ENCODE peak calls at places on chromosomes 3 and 15, in ten cellular contexts. One of them, this sample, is unnamed.

GRCh38 chr3:138127636-138128365 is 4.4 kb downstream of the A4GNT start:
- DNase-seq in T47D: no peak
- DNase-seq in hepatic stellate cell: no peak
- DNase-seq in fibroblast of the aortic adventitia: no peak
- DNase-seq in activated CD8-positive, alpha-beta memory T cell treated with anti-CD3 and anti-CD28 coated beads for 24 hours: no peak
- DNase-seq in B cell: no peak
- DNase-seq in cardiac fibroblast: no peak
- DNase-seq in Jurkat, Clone E6-1: no peak
- DNase-seq in memory B cell: no peak
- DNase-seq in CD8-positive, alpha-beta T cell: no peak
- DNase-seq in this sample: no peak

GRCh38 chr3:59540241-59540640 is 490.4 kb upstream of the CFAP20DC start:
- DNase-seq in T47D: no peak
- DNase-seq in hepatic stellate cell: no peak
- DNase-seq in fibroblast of the aortic adventitia: peak
- DNase-seq in activated CD8-positive, alpha-beta memory T cell treated with anti-CD3 and anti-CD28 coated beads for 24 hours: no peak
- DNase-seq in B cell: no peak
- DNase-seq in cardiac fibroblast: no peak
- DNase-seq in Jurkat, Clone E6-1: no peak
- DNase-seq in memory B cell: no peak
- DNase-seq in CD8-positive, alpha-beta T cell: no peak
- DNase-seq in this sample: peak

GRCh38 chr3:154252759-154253638 is 71.3 kb downstream of the DHX36 start:
- DNase-seq in T47D: peak
- DNase-seq in hepatic stellate cell: peak
- DNase-seq in fibroblast of the aortic adventitia: peak
- DNase-seq in activated CD8-positive, alpha-beta memory T cell treated with anti-CD3 and anti-CD28 coated beads for 24 hours: peak
- DNase-seq in B cell: peak
- DNase-seq in cardiac fibroblast: peak
- DNase-seq in Jurkat, Clone E6-1: peak
- DNase-seq in memory B cell: peak
- DNase-seq in CD8-positive, alpha-beta T cell: peak
- DNase-seq in this sample: peak

GRCh38 chr3:155517907-155518306 is 224.4 kb upstream of the STRIT1 start:
- DNase-seq in T47D: no peak
- DNase-seq in hepatic stellate cell: no peak
- DNase-seq in fibroblast of the aortic adventitia: peak
- DNase-seq in activated CD8-positive, alpha-beta memory T cell treated with anti-CD3 and anti-CD28 coated beads for 24 hours: no peak
- DNase-seq in B cell: no peak
- DNase-seq in cardiac fibroblast: no peak
- DNase-seq in Jurkat, Clone E6-1: no peak
- DNase-seq in memory B cell: no peak
- DNase-seq in CD8-positive, alpha-beta T cell: no peak
- DNase-seq in this sample: no peak

GRCh38 chr15:101320501-101321052 is 25.5 kb upstream of the SNRPA1 start:
- DNase-seq in T47D: no peak
- DNase-seq in hepatic stellate cell: peak
- DNase-seq in fibroblast of the aortic adventitia: no peak
- DNase-seq in activated CD8-positive, alpha-beta memory T cell treated with anti-CD3 and anti-CD28 coated beads for 24 hours: peak
- DNase-seq in B cell: peak
- DNase-seq in cardiac fibroblast: peak
- DNase-seq in Jurkat, Clone E6-1: peak
- DNase-seq in memory B cell: no peak
- DNase-seq in CD8-positive, alpha-beta T cell: peak
- DNase-seq in this sample: no peak

GRCh38 chr3:170760174-170760526 is 109.8 kb downstream of the RPL22L1 start:
- DNase-seq in T47D: no peak
- DNase-seq in hepatic stellate cell: no peak
- DNase-seq in fibroblast of the aortic adventitia: peak
- DNase-seq in activated CD8-positive, alpha-beta memory T cell treated with anti-CD3 and anti-CD28 coated beads for 24 hours: no peak
- DNase-seq in B cell: no peak
- DNase-seq in cardiac fibroblast: peak
- DNase-seq in Jurkat, Clone E6-1: no peak
- DNase-seq in memory B cell: no peak
- DNase-seq in CD8-positive, alpha-beta T cell: no peak
- DNase-seq in this sample: peak

GRCh38 chr15:96336643-96337353 is 6.3 kb downstream of the NR2F2 start:
- DNase-seq in T47D: peak
- DNase-seq in hepatic stellate cell: peak
- DNase-seq in fibroblast of the aortic adventitia: no peak
- DNase-seq in activated CD8-positive, alpha-beta memory T cell treated with anti-CD3 and anti-CD28 coated beads for 24 hours: no peak
- DNase-seq in B cell: no peak
- DNase-seq in cardiac fibroblast: peak
- DNase-seq in Jurkat, Clone E6-1: no peak
- DNase-seq in memory B cell: no peak
- DNase-seq in CD8-positive, alpha-beta T cell: no peak
- DNase-seq in this sample: no peak

GRCh38 chr3:185549111-185549510 is 3.3 kb downstream of the LIPH start:
- DNase-seq in T47D: peak
- DNase-seq in hepatic stellate cell: peak
- DNase-seq in fibroblast of the aortic adventitia: peak
- DNase-seq in activated CD8-positive, alpha-beta memory T cell treated with anti-CD3 and anti-CD28 coated beads for 24 hours: no peak
- DNase-seq in B cell: no peak
- DNase-seq in cardiac fibroblast: peak
- DNase-seq in Jurkat, Clone E6-1: no peak
- DNase-seq in memory B cell: no peak
- DNase-seq in CD8-positive, alpha-beta T cell: no peak
- DNase-seq in this sample: peak

GRCh38 chr3:129383292-129383860 is 45.1 kb downstream of the EFCAB12 start:
- DNase-seq in T47D: peak
- DNase-seq in hepatic stellate cell: peak
- DNase-seq in fibroblast of the aortic adventitia: peak
- DNase-seq in activated CD8-positive, alpha-beta memory T cell treated with anti-CD3 and anti-CD28 coated beads for 24 hours: peak
- DNase-seq in B cell: peak
- DNase-seq in cardiac fibroblast: peak
- DNase-seq in Jurkat, Clone E6-1: peak
- DNase-seq in memory B cell: peak
- DNase-seq in CD8-positive, alpha-beta T cell: peak
- DNase-seq in this sample: peak

GRCh38 chr15:77851696-77852095 is 219.0 kb upstream of the LINGO1 start:
- DNase-seq in T47D: no peak
- DNase-seq in hepatic stellate cell: no peak
- DNase-seq in fibroblast of the aortic adventitia: no peak
- DNase-seq in activated CD8-positive, alpha-beta memory T cell treated with anti-CD3 and anti-CD28 coated beads for 24 hours: no peak
- DNase-seq in B cell: no peak
- DNase-seq in cardiac fibroblast: no peak
- DNase-seq in Jurkat, Clone E6-1: no peak
- DNase-seq in memory B cell: no peak
- DNase-seq in CD8-positive, alpha-beta T cell: no peak
- DNase-seq in this sample: no peak

GRCh38 chr15:89836255-89837133 is 21.8 kb upstream of the ANPEP start:
- DNase-seq in T47D: peak
- DNase-seq in hepatic stellate cell: peak
- DNase-seq in fibroblast of the aortic adventitia: peak
- DNase-seq in activated CD8-positive, alpha-beta memory T cell treated with anti-CD3 and anti-CD28 coated beads for 24 hours: no peak
- DNase-seq in B cell: no peak
- DNase-seq in cardiac fibroblast: peak
- DNase-seq in Jurkat, Clone E6-1: no peak
- DNase-seq in memory B cell: no peak
- DNase-seq in CD8-positive, alpha-beta T cell: no peak
- DNase-seq in this sample: peak

GRCh38 chr15:97521894-97522293 is 438.6 kb upstream of the ARRDC4 start:
- DNase-seq in T47D: peak
- DNase-seq in hepatic stellate cell: no peak
- DNase-seq in fibroblast of the aortic adventitia: no peak
- DNase-seq in activated CD8-positive, alpha-beta memory T cell treated with anti-CD3 and anti-CD28 coated beads for 24 hours: no peak
- DNase-seq in B cell: no peak
- DNase-seq in cardiac fibroblast: peak
- DNase-seq in Jurkat, Clone E6-1: no peak
- DNase-seq in memory B cell: no peak
- DNase-seq in CD8-positive, alpha-beta T cell: no peak
- DNase-seq in this sample: no peak

GRCh38 chr3:151439652-151440125 is 21.2 kb downstream of the IGSF10 start:
- DNase-seq in T47D: peak
- DNase-seq in hepatic stellate cell: peak
- DNase-seq in fibroblast of the aortic adventitia: peak
- DNase-seq in activated CD8-positive, alpha-beta memory T cell treated with anti-CD3 and anti-CD28 coated beads for 24 hours: no peak
- DNase-seq in B cell: peak
- DNase-seq in cardiac fibroblast: peak
- DNase-seq in Jurkat, Clone E6-1: peak
- DNase-seq in memory B cell: peak
- DNase-seq in CD8-positive, alpha-beta T cell: no peak
- DNase-seq in this sample: peak

GRCh38 chr3:36540898-36541518 is 160.7 kb downstream of the STAC start:
- DNase-seq in T47D: peak
- DNase-seq in hepatic stellate cell: peak
- DNase-seq in fibroblast of the aortic adventitia: peak
- DNase-seq in activated CD8-positive, alpha-beta memory T cell treated with anti-CD3 and anti-CD28 coated beads for 24 hours: no peak
- DNase-seq in B cell: no peak
- DNase-seq in cardiac fibroblast: peak
- DNase-seq in Jurkat, Clone E6-1: no peak
- DNase-seq in memory B cell: no peak
- DNase-seq in CD8-positive, alpha-beta T cell: no peak
- DNase-seq in this sample: peak

GRCh38 chr3:77370413-77370812 is 330.5 kb downstream of the ROBO2 start:
- DNase-seq in T47D: peak
- DNase-seq in hepatic stellate cell: no peak
- DNase-seq in fibroblast of the aortic adventitia: no peak
- DNase-seq in activated CD8-positive, alpha-beta memory T cell treated with anti-CD3 and anti-CD28 coated beads for 24 hours: no peak
- DNase-seq in B cell: no peak
- DNase-seq in cardiac fibroblast: peak
- DNase-seq in Jurkat, Clone E6-1: no peak
- DNase-seq in memory B cell: no peak
- DNase-seq in CD8-positive, alpha-beta T cell: no peak
- DNase-seq in this sample: peak

GRCh38 chr15:42858540-42858939 is 62.0 kb downstream of the TTBK2 start:
- DNase-seq in T47D: peak
- DNase-seq in hepatic stellate cell: no peak
- DNase-seq in fibroblast of the aortic adventitia: no peak
- DNase-seq in activated CD8-positive, alpha-beta memory T cell treated with anti-CD3 and anti-CD28 coated beads for 24 hours: no peak
- DNase-seq in B cell: no peak
- DNase-seq in cardiac fibroblast: no peak
- DNase-seq in Jurkat, Clone E6-1: no peak
- DNase-seq in memory B cell: no peak
- DNase-seq in CD8-positive, alpha-beta T cell: no peak
- DNase-seq in this sample: no peak

GRCh38 chr3:98574157-98574556 is 19.3 kb downstream of the CPOX start:
- DNase-seq in T47D: no peak
- DNase-seq in hepatic stellate cell: no peak
- DNase-seq in fibroblast of the aortic adventitia: no peak
- DNase-seq in activated CD8-positive, alpha-beta memory T cell treated with anti-CD3 and anti-CD28 coated beads for 24 hours: no peak
- DNase-seq in B cell: no peak
- DNase-seq in cardiac fibroblast: no peak
- DNase-seq in Jurkat, Clone E6-1: no peak
- DNase-seq in memory B cell: no peak
- DNase-seq in CD8-positive, alpha-beta T cell: no peak
- DNase-seq in this sample: no peak

GRCh38 chr3:182244222-182244971 is 532.7 kb downstream of the SOX2 start:
- DNase-seq in T47D: peak
- DNase-seq in hepatic stellate cell: no peak
- DNase-seq in fibroblast of the aortic adventitia: no peak
- DNase-seq in activated CD8-positive, alpha-beta memory T cell treated with anti-CD3 and anti-CD28 coated beads for 24 hours: no peak
- DNase-seq in B cell: no peak
- DNase-seq in cardiac fibroblast: no peak
- DNase-seq in Jurkat, Clone E6-1: no peak
- DNase-seq in memory B cell: no peak
- DNase-seq in CD8-positive, alpha-beta T cell: no peak
- DNase-seq in this sample: no peak

GRCh38 chr3:178584722-178585121 is 48.5 kb downstream of the KCNMB2 start:
- DNase-seq in T47D: no peak
- DNase-seq in hepatic stellate cell: no peak
- DNase-seq in fibroblast of the aortic adventitia: no peak
- DNase-seq in activated CD8-positive, alpha-beta memory T cell treated with anti-CD3 and anti-CD28 coated beads for 24 hours: no peak
- DNase-seq in B cell: no peak
- DNase-seq in cardiac fibroblast: no peak
- DNase-seq in Jurkat, Clone E6-1: no peak
- DNase-seq in memory B cell: no peak
- DNase-seq in CD8-positive, alpha-beta T cell: no peak
- DNase-seq in this sample: no peak

GRCh38 chr3:58459160-58459559 is 25.5 kb upstream of the PDHB start:
- DNase-seq in T47D: no peak
- DNase-seq in hepatic stellate cell: no peak
- DNase-seq in fibroblast of the aortic adventitia: no peak
- DNase-seq in activated CD8-positive, alpha-beta memory T cell treated with anti-CD3 and anti-CD28 coated beads for 24 hours: no peak
- DNase-seq in B cell: no peak
- DNase-seq in cardiac fibroblast: no peak
- DNase-seq in Jurkat, Clone E6-1: no peak
- DNase-seq in memory B cell: no peak
- DNase-seq in CD8-positive, alpha-beta T cell: no peak
- DNase-seq in this sample: no peak

GRCh38 chr3:149620291-149621020 is 37.4 kb downstream of the WWTR1 start:
- DNase-seq in T47D: no peak
- DNase-seq in hepatic stellate cell: no peak
- DNase-seq in fibroblast of the aortic adventitia: peak
- DNase-seq in activated CD8-positive, alpha-beta memory T cell treated with anti-CD3 and anti-CD28 coated beads for 24 hours: no peak
- DNase-seq in B cell: no peak
- DNase-seq in cardiac fibroblast: peak
- DNase-seq in Jurkat, Clone E6-1: no peak
- DNase-seq in memory B cell: no peak
- DNase-seq in CD8-positive, alpha-beta T cell: no peak
- DNase-seq in this sample: peak

GRCh38 chr15:60797444-60798040 is 318.6 kb upstream of the ICE2 start:
- DNase-seq in T47D: no peak
- DNase-seq in hepatic stellate cell: no peak
- DNase-seq in fibroblast of the aortic adventitia: no peak
- DNase-seq in activated CD8-positive, alpha-beta memory T cell treated with anti-CD3 and anti-CD28 coated beads for 24 hours: no peak
- DNase-seq in B cell: no peak
- DNase-seq in cardiac fibroblast: no peak
- DNase-seq in Jurkat, Clone E6-1: no peak
- DNase-seq in memory B cell: no peak
- DNase-seq in CD8-positive, alpha-beta T cell: no peak
- DNase-seq in this sample: no peak

GRCh38 chr3:98980915-98981596 is 79.6 kb upstream of the DCBLD2 start:
- DNase-seq in T47D: no peak
- DNase-seq in hepatic stellate cell: no peak
- DNase-seq in fibroblast of the aortic adventitia: peak
- DNase-seq in activated CD8-positive, alpha-beta memory T cell treated with anti-CD3 and anti-CD28 coated beads for 24 hours: no peak
- DNase-seq in B cell: no peak
- DNase-seq in cardiac fibroblast: no peak
- DNase-seq in Jurkat, Clone E6-1: no peak
- DNase-seq in memory B cell: no peak
- DNase-seq in CD8-positive, alpha-beta T cell: no peak
- DNase-seq in this sample: no peak

GRCh38 chr3:48820626-48821324 is 26.9 kb downstream of the PRKAR2A start:
- DNase-seq in T47D: no peak
- DNase-seq in hepatic stellate cell: peak
- DNase-seq in fibroblast of the aortic adventitia: peak
- DNase-seq in activated CD8-positive, alpha-beta memory T cell treated with anti-CD3 and anti-CD28 coated beads for 24 hours: no peak
- DNase-seq in B cell: no peak
- DNase-seq in cardiac fibroblast: peak
- DNase-seq in Jurkat, Clone E6-1: no peak
- DNase-seq in memory B cell: no peak
- DNase-seq in CD8-positive, alpha-beta T cell: no peak
- DNase-seq in this sample: peak

GRCh38 chr3:45993421-45994027 is 2.1 kb downstream of the FYCO1 start:
- DNase-seq in T47D: no peak
- DNase-seq in hepatic stellate cell: no peak
- DNase-seq in fibroblast of the aortic adventitia: no peak
- DNase-seq in activated CD8-positive, alpha-beta memory T cell treated with anti-CD3 and anti-CD28 coated beads for 24 hours: no peak
- DNase-seq in B cell: no peak
- DNase-seq in cardiac fibroblast: no peak
- DNase-seq in Jurkat, Clone E6-1: peak
- DNase-seq in memory B cell: no peak
- DNase-seq in CD8-positive, alpha-beta T cell: no peak
- DNase-seq in this sample: peak

GRCh38 chr3:5431142-5431541 is 243.6 kb downstream of the EDEM1 start:
- DNase-seq in T47D: no peak
- DNase-seq in hepatic stellate cell: no peak
- DNase-seq in fibroblast of the aortic adventitia: no peak
- DNase-seq in activated CD8-positive, alpha-beta memory T cell treated with anti-CD3 and anti-CD28 coated beads for 24 hours: no peak
- DNase-seq in B cell: no peak
- DNase-seq in cardiac fibroblast: no peak
- DNase-seq in Jurkat, Clone E6-1: no peak
- DNase-seq in memory B cell: no peak
- DNase-seq in CD8-positive, alpha-beta T cell: no peak
- DNase-seq in this sample: no peak

GRCh38 chr15:53559364-53560253 is 199.9 kb downstream of the WDR72 start:
- DNase-seq in T47D: no peak
- DNase-seq in hepatic stellate cell: no peak
- DNase-seq in fibroblast of the aortic adventitia: no peak
- DNase-seq in activated CD8-positive, alpha-beta memory T cell treated with anti-CD3 and anti-CD28 coated beads for 24 hours: no peak
- DNase-seq in B cell: no peak
- DNase-seq in cardiac fibroblast: no peak
- DNase-seq in Jurkat, Clone E6-1: no peak
- DNase-seq in memory B cell: no peak
- DNase-seq in CD8-positive, alpha-beta T cell: no peak
- DNase-seq in this sample: no peak

GRCh38 chr3:30324587-30324986 is 281.8 kb upstream of the TGFBR2 start:
- DNase-seq in T47D: no peak
- DNase-seq in hepatic stellate cell: no peak
- DNase-seq in fibroblast of the aortic adventitia: no peak
- DNase-seq in activated CD8-positive, alpha-beta memory T cell treated with anti-CD3 and anti-CD28 coated beads for 24 hours: no peak
- DNase-seq in B cell: no peak
- DNase-seq in cardiac fibroblast: no peak
- DNase-seq in Jurkat, Clone E6-1: no peak
- DNase-seq in memory B cell: no peak
- DNase-seq in CD8-positive, alpha-beta T cell: no peak
- DNase-seq in this sample: no peak